ENCODE peak calls at places on chromosomes 5 and 9, in five cellular contexts. C is hepatic stellate cell; P is activated CD4-positive, alpha-beta T cell treated with anti-CD3 and anti-CD28 coated beads, Interleukin-2, amount 50 U/mL, for 24 hours; V is cardiac fibroblast; J is iPS-NIHi11. Y is an unnamed sample.
A peak's percentile ranks its signal among the peaks of the same experiment; 100 is the strongest.

GRCh38 chr9:120768247-120768646 is 25.0 kb downstream of the FBXW2 start:
- DNase-seq in C (no peak), P (no peak), V (no peak), J (no peak), Y (no peak)

GRCh38 chr5:54630738-54631369 is 113.3 kb downstream of the SNX18 start:
- DNase-seq in C (peak; percentile 35), P (no peak), V (peak; percentile 51), J (no peak), Y (peak; percentile 38)

GRCh38 chr9:16236882-16237281 is 633.6 kb downstream of the BNC2 start:
- DNase-seq in C (no peak), P (no peak), V (peak; percentile 26), J (no peak), Y (no peak)

GRCh38 chr5:137730331-137730730 is 5.6 kb downstream of the KLHL3 start:
- DNase-seq in C (no peak), P (no peak), V (peak; percentile 58), J (no peak), Y (no peak)

GRCh38 chr5:368162-369084 is 46.9 kb downstream of the AHRR start:
- DNase-seq in C (peak; percentile 97), P (no peak), V (peak; percentile 83), J (peak; percentile 5), Y (no peak)

GRCh38 chr5:138605254-138605972 is 30.2 kb upstream of the HSPA9 start:
- DNase-seq in C (no peak), P (no peak), V (peak; percentile 3), J (no peak), Y (no peak)

GRCh38 chr9:2641033-2641432 is 19.4 kb downstream of the VLDLR start:
- DNase-seq in C (no peak), P (no peak), V (no peak), J (no peak), Y (no peak)

GRCh38 chr5:160508780-160509361 is 87.2 kb downstream of the PTTG1 start:
- DNase-seq in C (peak; percentile 76), P (peak; percentile 78), V (peak; percentile 91), J (peak; percentile 86), Y (peak; percentile 72)

GRCh38 chr9:134725605-134725940 is 84.0 kb downstream of the COL5A1 start:
- DNase-seq in C (no peak), P (no peak), V (no peak), J (no peak), Y (no peak)

GRCh38 chr5:53994148-53994547 is 316.2 kb downstream of the ARL15 start:
- DNase-seq in C (peak; percentile 37), P (no peak), V (peak; percentile 78), J (no peak), Y (no peak)

GRCh38 chr5:105762728-105763127 is 1908.0 kb downstream of the EFNA5 start:
- DNase-seq in C (no peak), P (no peak), V (no peak), J (no peak), Y (no peak)

GRCh38 chr5:66157046-66157445 is 12.9 kb downstream of the SREK1 start:
- DNase-seq in C (no peak), P (no peak), V (no peak), J (no peak), Y (no peak)

GRCh38 chr5:39138182-39138487 is 63.9 kb upstream of the RICTOR start:
- DNase-seq in C (no peak), P (no peak), V (no peak), J (no peak), Y (no peak)

GRCh38 chr5:74655206-74655605 is 14.7 kb upstream of the ENC1 start:
- DNase-seq in C (no peak), P (no peak), V (no peak), J (no peak), Y (no peak)

GRCh38 chr5:128770907-128771306 is 194.4 kb upstream of the SLC27A6 start:
- DNase-seq in C (no peak), P (no peak), V (no peak), J (no peak), Y (no peak)

GRCh38 chr9:132986586-132986985 is 8.1 kb downstream of the GFI1B start:
- DNase-seq in C (no peak), P (no peak), V (no peak), J (no peak), Y (no peak)

GRCh38 chr9:125401317-125401716 is 139.7 kb downstream of the GAPVD1 start:
- DNase-seq in C (no peak), P (no peak), V (no peak), J (no peak), Y (no peak)

GRCh38 chr5:83493644-83494043 is 22.1 kb downstream of the VCAN start:
- DNase-seq in C (no peak), P (no peak), V (no peak), J (no peak), Y (no peak)

GRCh38 chr9:38046669-38047300 is 22.2 kb downstream of the SHB start:
- DNase-seq in C (peak; percentile 75), P (no peak), V (peak; percentile 67), J (no peak), Y (peak; percentile 97)

GRCh38 chr9:80792721-80793120 is 896.6 kb downstream of the TLE1 start:
- DNase-seq in C (no peak), P (no peak), V (no peak), J (no peak), Y (no peak)

GRCh38 chr5:126398791-126399190 is 24.4 kb upstream of the GRAMD2B start:
- DNase-seq in C (no peak), P (no peak), V (no peak), J (no peak), Y (no peak)

GRCh38 chr9:96383165-96383939 is at the start of gene SLC35D2:
- DNase-seq in C (peak; percentile 75), P (no peak), V (peak; percentile 55), J (peak; percentile 91), Y (peak; percentile 56)

GRCh38 chr9:82080265-82080664 is 91.7 kb downstream of the SPATA31D1 start:
- DNase-seq in C (no peak), P (no peak), V (no peak), J (no peak), Y (no peak)

GRCh38 chr5:139394123-139394653 is 716 bp downstream of the PROB1 start:
- DNase-seq in C (no peak), P (no peak), V (peak; percentile 25), J (peak; percentile 76), Y (no peak)

GRCh38 chr5:14712131-14712530 is 47.6 kb downstream of the OTULIN start:
- DNase-seq in C (no peak), P (no peak), V (no peak), J (no peak), Y (no peak)

GRCh38 chr5:159290741-159291140 is 27.7 kb downstream of the UBLCP1 start:
- DNase-seq in C (no peak), P (no peak), V (no peak), J (no peak), Y (no peak)

GRCh38 chr5:73867344-73868335 is 241.6 kb downstream of the ARHGEF28 start:
- DNase-seq in C (no peak), P (no peak), V (peak; percentile 39), J (no peak), Y (peak; percentile 69)

GRCh38 chr5:150573867-150574817 is 66.2 kb downstream of the NDST1 start:
- DNase-seq in C (no peak), P (no peak), V (no peak), J (peak; percentile 63), Y (no peak)

GRCh38 chr9:8845808-8846207 is 1046.2 kb upstream of the DMAC1 start:
- DNase-seq in C (no peak), P (no peak), V (no peak), J (no peak), Y (no peak)

GRCh38 chr5:14665110-14665822 is 748 bp downstream of the OTULIN start:
- DNase-seq in C (no peak), P (no peak), V (peak; percentile 17), J (peak; percentile 44), Y (peak; percentile 27)

GRCh38 chr9:131837316-131837715 is 97.4 kb upstream of the RAPGEF1 start:
- DNase-seq in C (no peak), P (no peak), V (no peak), J (peak; percentile 79), Y (peak; percentile 58)

GRCh38 chr9:83570359-83570758 is 32.2 kb upstream of the FRMD3 start:
- DNase-seq in C (no peak), P (no peak), V (peak; percentile 55), J (no peak), Y (peak; percentile 13)

GRCh38 chr5:133716475-133717183 is 104.3 kb upstream of the FSTL4 start:
- DNase-seq in C (no peak), P (no peak), V (no peak), J (no peak), Y (no peak)

GRCh38 chr5:176779537-176779936 is 30.8 kb upstream of the UNC5A start:
- DNase-seq in C (no peak), P (no peak), V (no peak), J (no peak), Y (no peak)

GRCh38 chr5:39138892-39139291 is 64.7 kb upstream of the RICTOR start:
- DNase-seq in C (peak; percentile 19), P (no peak), V (peak; percentile 96), J (no peak), Y (no peak)

GRCh38 chr5:51043740-51044139 is 339.5 kb upstream of the ISL1 start:
- DNase-seq in C (no peak), P (no peak), V (no peak), J (no peak), Y (no peak)